ENCODE peak calls at places on chromosomes 2 and 18, in four cellular contexts. One of them, this sample, is unnamed.
A peak's percentile ranks its signal among the peaks of the same experiment; 100 is the strongest.

GRCh38 chr18:79484661-79485621 is 89.2 kb downstream of the NFATC1 start:
- DNase-seq in ovary: no peak
- DNase-seq in upper lobe of left lung: no peak
- DNase-seq in sigmoid colon: peak; percentile 71
- DNase-seq in this sample: peak; percentile 11

GRCh38 chr2:74915743-74916142 is 42.7 kb upstream of the POLE4 start:
- DNase-seq in sigmoid colon: no peak
- DNase-seq in upper lobe of left lung: no peak
- DNase-seq in ovary: no peak
- DNase-seq in this sample: no peak

GRCh38 chr2:37809525-37809924 is 115.6 kb upstream of the RMDN2 start:
- DNase-seq in sigmoid colon: no peak
- DNase-seq in upper lobe of left lung: peak; percentile 44
- DNase-seq in ovary: peak; percentile 32
- DNase-seq in this sample: peak; percentile 31

GRCh38 chr2:182718459-182718858 is 2.4 kb downstream of the DNAJC10 start:
- DNase-seq in upper lobe of left lung: no peak
- DNase-seq in sigmoid colon: no peak
- DNase-seq in ovary: no peak
- DNase-seq in this sample: no peak

GRCh38 chr2:29014811-29015414 is 33.8 kb downstream of the TOGARAM2 start:
- DNase-seq in ovary: peak; percentile 39
- DNase-seq in sigmoid colon: no peak
- DNase-seq in upper lobe of left lung: peak; percentile 63
- DNase-seq in this sample: peak; percentile 59

GRCh38 chr2:207239222-207239674 is 73.5 kb upstream of the KLF7 start:
- DNase-seq in ovary: peak; percentile 37
- DNase-seq in upper lobe of left lung: peak; percentile 88
- DNase-seq in sigmoid colon: peak; percentile 85
- DNase-seq in this sample: peak; percentile 29

GRCh38 chr2:127810156-127810636 is 775 bp downstream of the WDR33 start:
- DNase-seq in upper lobe of left lung: peak; percentile 26
- DNase-seq in sigmoid colon: no peak
- DNase-seq in ovary: no peak
- DNase-seq in this sample: peak; percentile 39

GRCh38 chr2:51028829-51029228 is 3.1 kb downstream of the NRXN1 start:
- DNase-seq in upper lobe of left lung: peak; percentile 24
- DNase-seq in ovary: no peak
- DNase-seq in sigmoid colon: no peak
- DNase-seq in this sample: no peak

GRCh38 chr2:72140621-72140960 is 7.1 kb downstream of the CYP26B1 start:
- DNase-seq in ovary: peak; percentile 5
- DNase-seq in upper lobe of left lung: no peak
- DNase-seq in sigmoid colon: no peak
- DNase-seq in this sample: no peak

GRCh38 chr2:219018726-219019125 is 22.6 kb downstream of the CFAP65 start:
- DNase-seq in upper lobe of left lung: no peak
- DNase-seq in ovary: no peak
- DNase-seq in sigmoid colon: no peak
- DNase-seq in this sample: no peak

GRCh38 chr2:179596018-179596417 is 265.4 kb downstream of the ZNF385B start:
- DNase-seq in sigmoid colon: no peak
- DNase-seq in ovary: no peak
- DNase-seq in upper lobe of left lung: no peak
- DNase-seq in this sample: no peak

GRCh38 chr2:26767894-26768487 is 3.9 kb downstream of the SLC35F6 start:
- DNase-seq in sigmoid colon: no peak
- DNase-seq in ovary: no peak
- DNase-seq in upper lobe of left lung: no peak
- DNase-seq in this sample: no peak

GRCh38 chr2:205776720-205777119 is 94.4 kb downstream of the NRP2 start:
- DNase-seq in ovary: no peak
- DNase-seq in upper lobe of left lung: no peak
- DNase-seq in sigmoid colon: no peak
- DNase-seq in this sample: no peak

GRCh38 chr2:205774028-205774427 is 91.7 kb downstream of the NRP2 start:
- DNase-seq in ovary: no peak
- DNase-seq in upper lobe of left lung: no peak
- DNase-seq in sigmoid colon: no peak
- DNase-seq in this sample: no peak

GRCh38 chr2:205772983-205773382 is 90.7 kb downstream of the NRP2 start:
- DNase-seq in upper lobe of left lung: no peak
- DNase-seq in ovary: no peak
- DNase-seq in sigmoid colon: no peak
- DNase-seq in this sample: no peak

GRCh38 chr2:205776139-205776538 is 93.8 kb downstream of the NRP2 start:
- DNase-seq in sigmoid colon: no peak
- DNase-seq in upper lobe of left lung: peak; percentile 57
- DNase-seq in ovary: no peak
- DNase-seq in this sample: peak; percentile 58

DNA sequence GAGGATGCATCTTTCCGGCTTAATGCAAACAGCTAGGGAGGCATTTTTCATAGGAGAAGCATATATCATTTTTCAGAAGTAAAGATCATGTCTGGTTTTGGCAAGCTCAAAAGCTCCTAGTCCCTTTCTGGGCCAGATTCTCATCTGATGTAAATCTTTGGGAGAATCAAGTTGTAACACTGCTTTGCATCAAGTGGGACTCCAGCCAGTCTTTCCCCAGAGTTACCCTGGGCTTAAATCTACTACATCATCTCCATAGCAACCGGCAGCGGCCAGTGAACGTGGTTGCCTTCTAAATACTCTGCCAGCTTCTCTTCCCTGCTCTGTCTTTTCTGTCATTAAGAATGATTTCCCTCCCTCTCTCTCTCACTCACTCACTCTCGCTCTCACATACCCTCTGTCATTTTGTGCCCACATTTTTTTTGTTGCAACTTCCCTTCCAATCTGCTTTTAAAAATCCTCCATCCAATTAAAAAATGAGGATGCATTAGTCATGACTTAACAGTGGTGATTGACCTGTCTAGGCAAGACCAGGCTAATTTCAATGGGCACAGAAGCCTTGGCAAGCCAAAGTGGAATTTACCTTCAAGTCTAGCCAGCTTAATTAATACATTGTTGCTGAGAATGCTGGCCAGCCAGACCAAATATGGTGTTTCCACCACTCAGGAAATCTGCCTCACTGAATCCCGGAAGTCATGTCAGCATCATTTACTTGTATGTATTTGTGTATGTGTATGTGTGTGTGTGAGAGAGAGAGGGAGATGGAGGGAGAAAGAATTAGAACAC is 93.0 kb downstream of the NRP2 start:
- DNase-seq in upper lobe of left lung: no peak
- DNase-seq in sigmoid colon: no peak
- DNase-seq in ovary: no peak
- DNase-seq in this sample: no peak
- TF ChIP-seq EP300 in upper lobe of left lung: no peak
- TF ChIP-seq EP300 in sigmoid colon: no peak
- TF ChIP-seq EP300 in ovary: no peak
- TF ChIP-seq EP300 in this sample: no peak

GRCh38 chr2:110170102-110170501 is 34.7 kb downstream of the NPHP1 start:
- DNase-seq in upper lobe of left lung: no peak
- DNase-seq in sigmoid colon: no peak
- DNase-seq in ovary: no peak
- DNase-seq in this sample: no peak

GRCh38 chr2:110167326-110167955 is 37.4 kb downstream of the NPHP1 start:
- DNase-seq in upper lobe of left lung: no peak
- DNase-seq in sigmoid colon: no peak
- DNase-seq in ovary: no peak
- DNase-seq in this sample: no peak

GRCh38 chr2:110166246-110166645 is 38.6 kb downstream of the NPHP1 start:
- DNase-seq in upper lobe of left lung: no peak
- DNase-seq in sigmoid colon: no peak
- DNase-seq in ovary: no peak
- DNase-seq in this sample: no peak
- TF ChIP-seq EP300 in upper lobe of left lung: no peak
- TF ChIP-seq EP300 in sigmoid colon: no peak
- TF ChIP-seq EP300 in ovary: no peak
- TF ChIP-seq EP300 in this sample: no peak

GRCh38 chr2:234989183-234989701 is 37.4 kb downstream of the SH3BP4 start:
- DNase-seq in ovary: no peak
- DNase-seq in sigmoid colon: peak; percentile 91
- DNase-seq in upper lobe of left lung: peak; percentile 76
- DNase-seq in this sample: peak; percentile 93
- TF ChIP-seq EP300 in ovary: no peak
- TF ChIP-seq EP300 in sigmoid colon: no peak
- TF ChIP-seq EP300 in upper lobe of left lung: no peak
- TF ChIP-seq EP300 in this sample: no peak

GRCh38 chr2:178478442-178479274 is at the start of gene FKBP7:
- DNase-seq in upper lobe of left lung: peak; percentile 91
- DNase-seq in ovary: peak; percentile 88
- DNase-seq in sigmoid colon: peak; percentile 95
- DNase-seq in this sample: peak; percentile 91
- TF ChIP-seq EP300 in upper lobe of left lung: no peak
- TF ChIP-seq EP300 in ovary: peak; percentile 70
- TF ChIP-seq EP300 in sigmoid colon: peak; percentile 53
- TF ChIP-seq EP300 in this sample: peak; percentile 63

GRCh38 chr2:1911811-1912210 is 167.5 kb upstream of the PXDN start:
- DNase-seq in ovary: no peak
- DNase-seq in upper lobe of left lung: no peak
- DNase-seq in sigmoid colon: no peak
- DNase-seq in this sample: no peak
- TF ChIP-seq EP300 in ovary: no peak
- TF ChIP-seq EP300 in upper lobe of left lung: no peak
- TF ChIP-seq EP300 in sigmoid colon: no peak
- TF ChIP-seq EP300 in this sample: no peak

GRCh38 chr2:235230809-235231601 is 262.8 kb upstream of the AGAP1 start:
- DNase-seq in upper lobe of left lung: peak; percentile 49
- DNase-seq in ovary: no peak
- DNase-seq in sigmoid colon: no peak
- DNase-seq in this sample: no peak
- TF ChIP-seq EP300 in upper lobe of left lung: no peak
- TF ChIP-seq EP300 in ovary: no peak
- TF ChIP-seq EP300 in sigmoid colon: no peak
- TF ChIP-seq EP300 in this sample: no peak

GRCh38 chr2:9555338-9556120 is at the start of gene ADAM17:
- DNase-seq in upper lobe of left lung: peak; percentile 99
- DNase-seq in ovary: peak; percentile 93
- DNase-seq in sigmoid colon: peak; percentile 98
- DNase-seq in this sample: peak; percentile 97
- TF ChIP-seq EP300 in upper lobe of left lung: peak; percentile 52
- TF ChIP-seq EP300 in ovary: peak; percentile 54
- TF ChIP-seq EP300 in sigmoid colon: peak; percentile 51
- TF ChIP-seq EP300 in this sample: peak; percentile 61

This sample was measured in transverse colon.